ENCODE peak calls at places on chromosome 3, in nine cellular contexts. I is NCI-H774; W is frontal cortex; U is stomach; F is T1000; Y is aorta; H is stimulated activated naive B cell treated with anti-CD40 and anti-IgM and Interleukin-4, amounts not matched to agents 10 μg/mL and 1 μg/mL and 100 μg/mL, for 72 hours; A is cardiac muscle cell; V is NCI-H524. M is an unnamed sample.
A peak's percentile ranks its signal among the peaks of the same experiment; 100 is the strongest.

GRCh38 chr3:195286115-195286872 is 15.3 kb upstream of the XXYLT1 start:
- DNase-seq in I (no peak), A (no peak), F (no peak), V (no peak), H (no peak), W (no peak), U (no peak), Y (no peak), M (no peak)

GRCh38 chr3:107206141-107206540 is 171.1 kb upstream of the CCDC54 start:
- DNase-seq in V (peak; percentile 16), U (no peak), I (no peak), A (peak; percentile 68), H (no peak), F (no peak), W (no peak), Y (no peak), M (peak; percentile 54)

GRCh38 chr3:104763007-104763406 is 603.7 kb upstream of the ALCAM start:
- DNase-seq in F (no peak), I (no peak), U (no peak), A (no peak), W (peak; percentile 4), Y (peak; percentile 22), V (no peak), H (no peak), M (no peak)

GRCh38 chr3:100609963-100610362 is 562 bp downstream of the ADGRG7 start:
- DNase-seq in W (no peak), V (no peak), U (no peak), Y (no peak), F (no peak), I (no peak), A (no peak), H (no peak), M (no peak)

GRCh38 chr3:167728176-167728575 is 6.5 kb downstream of the PDCD10 start:
- DNase-seq in I (no peak), H (no peak), U (no peak), V (no peak), Y (no peak), A (no peak), W (no peak), F (no peak), M (no peak)

GRCh38 chr3:179768080-179768479 is 115.2 kb downstream of the USP13 start:
- DNase-seq in Y (no peak), H (no peak), V (peak; percentile 67), F (no peak), I (no peak), A (peak; percentile 51), W (peak; percentile 34), U (no peak), M (peak; percentile 82)

GRCh38 chr3:186849392-186849975 is 7.0 kb downstream of the ADIPOQ start:
- DNase-seq in H (no peak), W (no peak), V (peak; percentile 22), A (peak; percentile 59), F (no peak), I (no peak), U (no peak), Y (no peak), M (peak; percentile 31)

GRCh38 chr3:126372413-126373145 is 15.4 kb upstream of the KLF15 start:
- DNase-seq in Y (peak; percentile 59), H (no peak), U (no peak), F (no peak), A (no peak), I (no peak), V (no peak), W (no peak), M (no peak)

GRCh38 chr3:71150293-71150954 is 433.1 kb downstream of the FOXP1 start:
- DNase-seq in Y (no peak), I (no peak), F (no peak), A (no peak), U (no peak), W (no peak), V (peak; percentile 45), H (no peak), M (no peak)

M was measured in endodermal cell.